ENCODE peak calls at places on chromosomes 13 and 19, in five cellular contexts. One of them, this sample, is unnamed.

GRCh38 chr13:111387026-111387871 is 66.8 kb downstream of the TEX29 start:
- DNase-seq in left lung: no peak
- DNase-seq in Panc1: no peak
- DNase-seq in suprapubic skin: peak
- DNase-seq in adrenal gland: no peak
- DNase-seq in this sample: no peak

GRCh38 chr19:3047307-3048189 is 14.7 kb downstream of the TLE5 start:
- DNase-seq in left lung: peak
- DNase-seq in Panc1: no peak
- DNase-seq in suprapubic skin: peak
- DNase-seq in adrenal gland: peak
- DNase-seq in this sample: no peak

GRCh38 chr19:17149393-17150135 is 65.6 kb upstream of the USE1 start:
- DNase-seq in left lung: no peak
- DNase-seq in Panc1: no peak
- DNase-seq in suprapubic skin: no peak
- DNase-seq in adrenal gland: no peak
- DNase-seq in this sample: no peak

GRCh38 chr19:48806518-48806817 is 4.4 kb downstream of the BCAT2 start:
- DNase-seq in left lung: no peak
- DNase-seq in Panc1: no peak
- DNase-seq in suprapubic skin: no peak
- DNase-seq in adrenal gland: no peak
- DNase-seq in this sample: no peak

GRCh38 chr13:31965361-31966066 is 66.1 kb upstream of the FRY start:
- DNase-seq in left lung: no peak
- DNase-seq in Panc1: no peak
- DNase-seq in suprapubic skin: no peak
- DNase-seq in adrenal gland: no peak
- DNase-seq in this sample: peak

GRCh38 chr13:31781064-31781463 is 41.7 kb downstream of the RXFP2 start:
- DNase-seq in left lung: no peak
- DNase-seq in Panc1: no peak
- DNase-seq in suprapubic skin: no peak
- DNase-seq in adrenal gland: no peak
- DNase-seq in this sample: no peak

GRCh38 chr19:536881-537404 is 5.4 kb downstream of the CDC34 start:
- DNase-seq in left lung: no peak
- DNase-seq in Panc1: no peak
- DNase-seq in suprapubic skin: no peak
- DNase-seq in adrenal gland: no peak
- DNase-seq in this sample: no peak

GRCh38 chr19:892243-892996 is 567 bp downstream of the MED16 start:
- DNase-seq in left lung: no peak
- DNase-seq in Panc1: no peak
- DNase-seq in suprapubic skin: no peak
- DNase-seq in adrenal gland: no peak
- DNase-seq in this sample: no peak

GRCh38 chr13:43470610-43471009 is 316.2 kb downstream of the ENOX1 start:
- DNase-seq in left lung: no peak
- DNase-seq in Panc1: no peak
- DNase-seq in suprapubic skin: no peak
- DNase-seq in adrenal gland: no peak
- DNase-seq in this sample: no peak

GRCh38 chr19:57769345-57770131 is at the start of gene ZNF586:
- DNase-seq in left lung: peak
- DNase-seq in Panc1: peak
- DNase-seq in suprapubic skin: peak
- DNase-seq in adrenal gland: peak
- DNase-seq in this sample: peak

GRCh38 chr13:107266657-107267056 is 698.7 kb upstream of the ARGLU1 start:
- DNase-seq in left lung: no peak
- DNase-seq in Panc1: no peak
- DNase-seq in suprapubic skin: no peak
- DNase-seq in adrenal gland: no peak
- DNase-seq in this sample: no peak

GRCh38 chr19:861099-861755 is 1.8 kb downstream of the CFD start:
- DNase-seq in left lung: no peak
- DNase-seq in Panc1: no peak
- DNase-seq in suprapubic skin: no peak
- DNase-seq in adrenal gland: no peak
- DNase-seq in this sample: no peak

GRCh38 chr13:21668665-21669599 is 1.9 kb upstream of the FGF9 start:
- DNase-seq in left lung: peak
- DNase-seq in Panc1: no peak
- DNase-seq in suprapubic skin: no peak
- DNase-seq in adrenal gland: peak
- DNase-seq in this sample: no peak

GRCh38 chr19:16467581-16467980 is 4.2 kb downstream of the EPS15L1 start:
- DNase-seq in left lung: no peak
- DNase-seq in Panc1: no peak
- DNase-seq in suprapubic skin: no peak
- DNase-seq in adrenal gland: no peak
- DNase-seq in this sample: no peak

GRCh38 chr19:49133621-49134454 is 14.5 kb downstream of the PPFIA3 start:
- DNase-seq in left lung: peak
- DNase-seq in Panc1: no peak
- DNase-seq in suprapubic skin: no peak
- DNase-seq in adrenal gland: peak
- DNase-seq in this sample: no peak

GRCh38 chr13:70173236-70173959 is 65.1 kb upstream of the KLHL1 start:
- DNase-seq in left lung: no peak
- DNase-seq in Panc1: no peak
- DNase-seq in suprapubic skin: no peak
- DNase-seq in adrenal gland: no peak
- DNase-seq in this sample: no peak

GRCh38 chr13:37621811-37622361 is 23.3 kb upstream of the POSTN start:
- DNase-seq in left lung: no peak
- DNase-seq in Panc1: no peak
- DNase-seq in suprapubic skin: no peak
- DNase-seq in adrenal gland: no peak
- DNase-seq in this sample: no peak

GRCh38 chr13:71867101-71867814 is at the start of gene DACH1:
- DNase-seq in left lung: peak
- DNase-seq in Panc1: no peak
- DNase-seq in suprapubic skin: peak
- DNase-seq in adrenal gland: peak
- DNase-seq in this sample: no peak

GRCh38 chr13:105213512-105213911 is 1322.0 kb downstream of the EFNB2 start:
- DNase-seq in left lung: no peak
- DNase-seq in Panc1: no peak
- DNase-seq in suprapubic skin: no peak
- DNase-seq in adrenal gland: no peak
- DNase-seq in this sample: no peak

GRCh38 chr19:56934438-56935090 is 94.0 kb upstream of the PEG3 start:
- DNase-seq in left lung: no peak
- DNase-seq in Panc1: no peak
- DNase-seq in suprapubic skin: no peak
- DNase-seq in adrenal gland: no peak
- DNase-seq in this sample: no peak

GRCh38 chr19:53870485-53870844 is 2.8 kb downstream of the MYADM start:
- DNase-seq in left lung: peak
- DNase-seq in Panc1: no peak
- DNase-seq in suprapubic skin: no peak
- DNase-seq in adrenal gland: no peak
- DNase-seq in this sample: no peak

GRCh38 chr13:74226791-74227475 is 92.7 kb upstream of the KLF12 start:
- DNase-seq in left lung: no peak
- DNase-seq in Panc1: no peak
- DNase-seq in suprapubic skin: no peak
- DNase-seq in adrenal gland: no peak
- DNase-seq in this sample: no peak

GRCh38 chr19:18274776-18275356 is 614 bp upstream of the IQCN start:
- DNase-seq in left lung: peak
- DNase-seq in Panc1: no peak
- DNase-seq in suprapubic skin: peak
- DNase-seq in adrenal gland: peak
- DNase-seq in this sample: no peak

GRCh38 chr13:38180670-38181069 is 169.0 kb upstream of the UFM1 start:
- DNase-seq in left lung: no peak
- DNase-seq in Panc1: no peak
- DNase-seq in suprapubic skin: no peak
- DNase-seq in adrenal gland: no peak
- DNase-seq in this sample: no peak

GRCh38 chr13:32887617-32888016 is 128.6 kb upstream of the KL start:
- DNase-seq in left lung: no peak
- DNase-seq in Panc1: no peak
- DNase-seq in suprapubic skin: no peak
- DNase-seq in adrenal gland: no peak
- DNase-seq in this sample: no peak

GRCh38 chr19:14091885-14092462 is 1.4 kb upstream of the SAMD1 start:
- DNase-seq in left lung: no peak
- DNase-seq in Panc1: no peak
- DNase-seq in suprapubic skin: no peak
- DNase-seq in adrenal gland: no peak
- DNase-seq in this sample: no peak

GRCh38 chr19:23118400-23118799 is 1.6 kb downstream of the ZNF730 start:
- DNase-seq in left lung: no peak
- DNase-seq in Panc1: no peak
- DNase-seq in suprapubic skin: no peak
- DNase-seq in adrenal gland: no peak
- DNase-seq in this sample: no peak

GRCh38 chr13:32901994-32902780 is 114.0 kb upstream of the KL start:
- DNase-seq in left lung: no peak
- DNase-seq in Panc1: no peak
- DNase-seq in suprapubic skin: no peak
- DNase-seq in adrenal gland: no peak
- DNase-seq in this sample: peak

GRCh38 chr19:14118165-14119051 is 846 bp upstream of the PRKACA start:
- DNase-seq in left lung: peak
- DNase-seq in Panc1: no peak
- DNase-seq in suprapubic skin: peak
- DNase-seq in adrenal gland: peak
- DNase-seq in this sample: no peak

GRCh38 chr13:73782781-73783180 is 351.4 kb downstream of the KLF12 start:
- DNase-seq in left lung: no peak
- DNase-seq in Panc1: no peak
- DNase-seq in suprapubic skin: no peak
- DNase-seq in adrenal gland: no peak
- DNase-seq in this sample: no peak

GRCh38 chr19:37513397-37513796 is 6.7 kb downstream of the ZNF793 start:
- DNase-seq in left lung: no peak
- DNase-seq in Panc1: no peak
- DNase-seq in suprapubic skin: no peak
- DNase-seq in adrenal gland: no peak
- DNase-seq in this sample: no peak
- H3K4me3 ChIP-seq in left lung: no peak
- H3K4me3 ChIP-seq in Panc1: no peak
- H3K4me3 ChIP-seq in suprapubic skin: no peak
- H3K4me3 ChIP-seq in adrenal gland: no peak
- H3K4me3 ChIP-seq in this sample: no peak

DNA sequence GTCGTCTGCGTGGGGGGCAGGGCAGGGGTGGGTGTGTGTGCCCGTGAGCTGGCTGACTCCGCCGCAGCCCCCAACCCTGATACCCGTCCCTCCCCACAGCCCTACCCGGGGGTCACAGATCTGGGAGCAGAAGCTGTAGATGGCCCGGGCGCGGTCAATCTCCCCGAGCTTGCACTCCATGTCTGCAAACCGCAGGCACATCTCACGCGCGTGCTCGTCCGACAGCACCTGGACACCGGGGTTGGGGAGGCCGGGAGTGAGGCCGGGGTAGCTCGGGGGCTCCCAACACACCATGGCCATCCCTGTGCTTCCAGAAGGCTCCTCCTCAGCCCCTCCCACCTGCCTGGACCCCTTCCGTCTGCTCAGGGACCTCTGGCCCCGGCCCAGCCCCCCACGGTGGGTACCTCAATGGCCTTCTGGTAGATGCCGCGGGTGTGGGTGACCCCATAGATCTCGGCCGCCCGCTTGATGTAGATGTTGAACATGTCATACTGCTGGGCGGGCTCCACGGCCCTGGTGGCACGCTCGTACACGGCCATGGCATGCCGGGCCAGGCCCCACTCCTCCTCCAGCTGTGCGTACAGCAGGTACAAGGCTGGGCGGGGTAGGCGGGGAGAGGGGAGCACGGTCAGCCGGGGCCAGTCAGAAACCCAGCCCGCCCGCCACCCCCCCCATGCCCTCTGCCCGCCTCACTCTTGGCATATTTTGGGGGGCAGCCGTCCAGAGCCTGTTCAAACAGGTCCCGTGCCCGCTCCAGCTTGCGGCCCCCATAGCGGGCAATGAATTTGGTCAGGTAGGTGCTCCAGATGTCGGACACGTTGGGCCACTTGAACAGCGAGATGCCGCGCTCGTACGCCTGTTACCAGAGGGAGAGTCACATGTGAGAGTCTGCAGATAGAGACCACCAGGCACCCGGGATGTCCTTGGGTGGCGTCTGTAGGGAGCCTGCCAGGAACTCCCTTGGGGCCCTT is 8.6 kb downstream of the XAB2 start:
- DNase-seq in left lung: peak
- DNase-seq in Panc1: no peak
- DNase-seq in suprapubic skin: no peak
- DNase-seq in adrenal gland: no peak
- DNase-seq in this sample: no peak
- H3K4me3 ChIP-seq in left lung: no peak
- H3K4me3 ChIP-seq in Panc1: no peak
- H3K4me3 ChIP-seq in suprapubic skin: no peak
- H3K4me3 ChIP-seq in adrenal gland: no peak
- H3K4me3 ChIP-seq in this sample: no peak

DNA sequence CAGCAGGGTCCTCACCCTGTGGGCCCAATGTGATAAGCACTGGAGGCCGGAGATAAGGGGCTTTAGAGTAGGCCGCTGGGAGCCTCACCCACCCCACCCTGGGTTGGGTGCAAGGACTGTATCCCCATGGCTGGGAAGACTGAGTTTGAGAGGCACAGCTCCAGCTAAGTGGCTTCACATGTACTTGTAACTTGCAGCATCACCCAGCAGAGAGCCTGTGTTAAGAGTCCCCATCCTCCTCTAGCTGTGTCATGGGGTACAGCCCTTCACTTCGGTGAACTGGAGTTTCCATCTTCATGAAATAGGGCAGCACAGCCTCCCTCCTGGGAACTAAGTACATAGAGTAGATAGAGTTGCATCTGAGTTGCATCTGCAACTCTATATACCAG is 1.3 kb downstream of the PRDX2 start:
- DNase-seq in left lung: no peak
- DNase-seq in Panc1: no peak
- DNase-seq in suprapubic skin: no peak
- DNase-seq in adrenal gland: no peak
- DNase-seq in this sample: no peak
- H3K4me3 ChIP-seq in left lung: peak
- H3K4me3 ChIP-seq in Panc1: no peak
- H3K4me3 ChIP-seq in suprapubic skin: peak
- H3K4me3 ChIP-seq in adrenal gland: no peak
- H3K4me3 ChIP-seq in this sample: peak

GRCh38 chr19:55633866-55634265 is 6.9 kb upstream of the ZNF580 start:
- DNase-seq in left lung: peak
- DNase-seq in Panc1: no peak
- DNase-seq in suprapubic skin: no peak
- DNase-seq in adrenal gland: no peak
- DNase-seq in this sample: no peak
- H3K4me3 ChIP-seq in left lung: peak
- H3K4me3 ChIP-seq in Panc1: no peak
- H3K4me3 ChIP-seq in suprapubic skin: no peak
- H3K4me3 ChIP-seq in adrenal gland: no peak
- H3K4me3 ChIP-seq in this sample: no peak

This sample was measured in epithelial cell of proximal tubule.